ENCODE peak calls at places on chromosomes 2 and 18, in ten cellular contexts. M is prostate gland, H is suprapubic skin, E is breast epithelium, G is HepG2, I is Panc1, U is stomach, X is transverse colon, N is vagina, W is upper lobe of left lung. P is an unnamed sample. For H3K36me3 and H3K9me3, the result is how much of the 10 kb centered on the place peaks cover.

GRCh38 chr2:69022548-69022947 is 9.6 kb downstream of the ANTXR1 start:
- DNase-seq in W (no peak), I (no peak), G (no peak), X (no peak), U (no peak), E (no peak), N (no peak), M (no peak), H (no peak), P (no peak)

GRCh38 chr18:48003426-48004349 is 73.2 kb upstream of the SMAD2 start:
- DNase-seq in N (no peak), E (no peak), I (no peak), X (peak), H (no peak), G (no peak), W (peak), M (no peak), U (peak), P (no peak)

GRCh38 chr2:120741514-120742448 is 6.1 kb downstream of the GLI2 start:
- DNase-seq in I (no peak), W (peak), X (no peak), U (peak), H (no peak), E (no peak), N (no peak), G (no peak), M (no peak), P (no peak)

GRCh38 chr2:155363349-155363888 is 664.9 kb downstream of the KCNJ3 start:
- DNase-seq in I (no peak), G (no peak), N (no peak), U (no peak), W (no peak), X (no peak), H (no peak), E (no peak), M (no peak), P (no peak)

GRCh38 chr18:76988015-76988826 is 144.4 kb downstream of the MBP start:
- DNase-seq in G (no peak), W (peak), I (no peak), M (no peak), N (peak), H (no peak), U (no peak), E (no peak), X (no peak), P (no peak)

GRCh38 chr2:99636432-99637034 is 146.7 kb upstream of the REV1 start:
- DNase-seq in X (no peak), N (peak), E (peak), H (no peak), W (no peak), U (no peak), M (no peak), I (no peak), G (no peak), P (peak)

GRCh38 chr2:63364866-63365265 is 223.4 kb downstream of the WDPCP start:
- DNase-seq in U (no peak), M (no peak), W (no peak), G (peak), X (no peak), N (no peak), E (no peak), I (no peak), H (no peak), P (no peak)

GRCh38 chr2:241379481-241380480 is 23.7 kb downstream of the FARP2 start:
- DNase-seq in N (no peak), U (no peak), E (no peak), W (no peak), G (no peak), X (no peak), I (no peak), H (no peak), M (no peak), P (no peak)

GRCh38 chr2:107747964-107748583 is 78.6 kb upstream of the RGPD4 start:
- DNase-seq in E (no peak), H (no peak), N (no peak), W (no peak), I (no peak), M (no peak), X (no peak), G (no peak), U (no peak), P (no peak)

GRCh38 chr2:98775146-98775988 is 44.4 kb upstream of the MGAT4A start:
- DNase-seq in G (no peak), H (no peak), U (peak), X (no peak), N (no peak), W (no peak), M (peak), E (no peak), I (no peak), P (no peak)

GRCh38 chr2:40041983-40042382 is 262.9 kb upstream of the THUMPD2 start:
- DNase-seq in E (no peak), U (no peak), I (no peak), G (no peak), X (no peak), M (no peak), H (no peak), N (no peak), W (no peak), P (no peak)

GRCh38 chr2:20353597-20353996 is 3.0 kb upstream of the PUM2 start:
- DNase-seq in N (no peak), W (no peak), U (no peak), H (no peak), X (no peak), E (no peak), M (peak), I (no peak), G (no peak), P (no peak)

GRCh38 chr2:151952691-151953456 is 124.7 kb upstream of the ARL5A start:
- DNase-seq in H (no peak), N (no peak), M (no peak), E (no peak), X (no peak), I (no peak), U (no peak), W (no peak), G (no peak), P (no peak)

GRCh38 chr2:8263931-8264330 is 417.9 kb upstream of the ID2 start:
- DNase-seq in M (no peak), I (no peak), G (no peak), W (no peak), H (no peak), E (no peak), N (no peak), X (no peak), U (no peak), P (no peak)

GRCh38 chr2:118014492-118014824 is 588 bp upstream of the CCDC93 start:
- DNase-seq in H (no peak), U (no peak), E (no peak), X (no peak), G (no peak), N (no peak), W (no peak), I (no peak), M (no peak), P (no peak)

GRCh38 chr2:54572636-54573531 is 116.8 kb downstream of the SPTBN1 start:
- DNase-seq in G (no peak), U (no peak), H (no peak), N (no peak), M (no peak), I (no peak), X (no peak), W (no peak), E (no peak), P (no peak)

GRCh38 chr2:236715511-236715961 is 145.9 kb downstream of the ACKR3 start:
- DNase-seq in G (no peak), W (no peak), E (no peak), U (no peak), X (peak), H (no peak), N (no peak), M (no peak), I (no peak), P (no peak)

GRCh38 chr18:67726882-67727281 is 210.4 kb upstream of the DSEL start:
- DNase-seq in E (no peak), M (no peak), W (no peak), U (no peak), X (no peak), G (no peak), I (no peak), N (no peak), H (no peak), P (no peak)

GRCh38 chr2:6864938-6865345 is 765 bp downstream of the CMPK2 start:
- DNase-seq in W (no peak), I (no peak), X (peak), H (no peak), N (no peak), E (no peak), M (no peak), U (peak), G (no peak), P (peak)

GRCh38 chr18:23183356-23184150 is 48.3 kb downstream of the CABLES1 start:
- DNase-seq in I (no peak), X (no peak), E (no peak), N (no peak), W (no peak), M (no peak), U (no peak), H (no peak), G (no peak), P (no peak)

GRCh38 chr2:63735263-63735662 is 106.4 kb upstream of the UGP2 start:
- DNase-seq in U (no peak), X (no peak), I (no peak), E (no peak), H (no peak), G (peak), N (no peak), M (no peak), W (no peak), P (no peak)

GRCh38 chr2:241061275-241061674 is 40.8 kb downstream of the MTERF4 start:
- DNase-seq in M (peak), X (no peak), W (peak), U (no peak), I (no peak), G (no peak), H (no peak), N (peak), E (no peak), P (peak)

GRCh38 chr2:72932805-72933204 is 15.5 kb downstream of the EMX1 start:
- DNase-seq in W (no peak), I (no peak), H (no peak), N (no peak), E (no peak), X (no peak), M (no peak), G (no peak), U (no peak), P (no peak)

GRCh38 chr2:29273704-29274611 is 158.7 kb downstream of the CLIP4 start:
- DNase-seq in I (no peak), M (no peak), N (no peak), G (no peak), X (no peak), E (no peak), H (no peak), U (no peak), W (no peak), P (peak)

GRCh38 chr2:28367667-28368416 is 24.8 kb upstream of the FOSL2 start:
- DNase-seq in G (no peak), W (no peak), N (no peak), U (no peak), I (no peak), E (no peak), H (no peak), M (no peak), X (peak), P (no peak)

GRCh38 chr2:49619804-49620203 is 465.5 kb upstream of the FSHR start:
- DNase-seq in N (no peak), X (no peak), E (no peak), G (peak), M (no peak), W (no peak), H (no peak), U (no peak), I (no peak), P (no peak)

GRCh38 chr18:48342125-48342524 is 67.1 kb downstream of the ZBTB7C start:
- DNase-seq in X (no peak), G (no peak), W (no peak), U (no peak), I (no peak), H (no peak), N (no peak), E (no peak), M (no peak), P (no peak)

GRCh38 chr2:20414806-20415205 is 32.1 kb upstream of the RHOB start:
- DNase-seq in N (peak), M (no peak), I (no peak), G (no peak), H (no peak), E (peak), X (peak), W (peak), U (no peak), P (peak)

GRCh38 chr2:74391209-74391579 is 11.1 kb upstream of the DCTN1 start:
- DNase-seq in X (no peak), N (no peak), I (no peak), M (no peak), G (no peak), U (no peak), W (no peak), E (no peak), H (no peak), P (no peak)

GRCh38 chr2:203583696-203584095 is 48.6 kb upstream of the RAPH1 start:
- DNase-seq in H (no peak), M (no peak), G (no peak), W (peak), X (peak), N (no peak), E (no peak), U (no peak), I (peak), P (no peak)

GRCh38 chr2:173511942-173512341 is 157.3 kb downstream of the CDCA7 start:
- DNase-seq in E (no peak), X (no peak), N (no peak), I (no peak), H (no peak), W (no peak), M (no peak), G (no peak), U (no peak), P (no peak)

GRCh38 chr2:160493227-160494028 is at the start of gene RBMS1:
- DNase-seq in E (peak), M (peak), G (peak), H (peak), N (no peak), I (no peak), W (peak), X (peak), U (peak), P (peak)

GRCh38 chr2:12684471-12684936 is 32.2 kb upstream of the TRIB2 start:
- DNase-seq in H (no peak), M (peak), W (no peak), U (no peak), E (no peak), N (no peak), X (no peak), I (no peak), G (no peak), P (peak)

GRCh38 chr2:154455871-154456270 is 242.6 kb upstream of the KCNJ3 start:
- DNase-seq in U (no peak), X (no peak), M (no peak), H (no peak), G (no peak), N (no peak), W (no peak), E (no peak), I (no peak), P (no peak)

GRCh38 chr2:172090044-172090946 is 5.0 kb downstream of the DLX1 start:
- DNase-seq in W (no peak), U (no peak), H (no peak), G (no peak), N (no peak), I (no peak), M (no peak), E (no peak), X (no peak), P (no peak)

GRCh38 chr2:85431787-85432186 is 13.3 kb downstream of the SH2D6 start:
- DNase-seq in G (no peak), X (no peak), W (no peak), N (no peak), M (no peak), U (no peak), E (no peak), H (no peak), I (no peak), P (no peak)

GRCh38 chr2:47833516-47833968 is 50.6 kb downstream of the MSH6 start:
- DNase-seq in N (no peak), E (no peak), W (no peak), X (no peak), U (no peak), H (no peak), G (no peak), I (no peak), M (no peak), P (no peak)
- H3K36me3 ChIP-seq in N (half or more), E (under half), W (half or more), X (under half), U (half or more), H (half or more), G (half or more), I (under half), M (under half), P (under half)

DNA sequence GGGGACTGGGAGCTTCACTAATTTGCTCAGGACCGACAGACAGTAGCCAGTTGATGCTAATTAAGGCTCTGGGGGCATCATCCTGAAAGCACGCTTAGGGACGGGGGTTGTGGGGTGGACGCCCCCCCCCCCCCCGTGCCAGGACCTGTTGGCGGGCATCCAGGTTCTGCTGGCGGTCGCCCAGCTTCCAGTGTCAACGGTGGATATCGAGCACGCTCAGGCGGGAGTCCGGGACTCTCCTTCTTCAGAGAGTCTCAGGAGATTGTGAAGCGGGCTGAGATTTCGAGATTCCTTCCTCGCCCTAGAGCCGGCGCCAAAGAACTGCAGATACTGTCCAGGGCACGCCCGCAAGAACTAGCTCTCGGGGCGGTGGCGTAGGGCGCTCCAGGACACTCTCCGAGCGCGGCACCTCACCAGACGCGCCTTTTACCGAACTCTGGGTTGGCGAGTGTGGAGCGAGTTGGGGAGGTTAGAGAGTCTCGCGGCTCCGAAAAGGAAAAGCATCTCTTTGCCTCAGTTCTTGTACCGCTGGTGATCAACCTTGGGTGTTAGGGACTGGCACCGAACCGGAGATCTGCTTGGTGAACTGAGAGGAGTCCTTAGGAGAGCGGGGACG is 5.6 kb downstream of the RAX start:
- DNase-seq in H (no peak), I (no peak), E (no peak), N (no peak), W (no peak), M (no peak), G (no peak), U (no peak), X (no peak), P (no peak)
- H3K9me3 ChIP-seq in H (under half), I (under half), E (under half), N (under half), W (under half), M (under half), G (under half), U (under half), X (under half), P (under half)

GRCh38 chr2:219772103-219772502 is 144.7 kb downstream of the SLC4A3 start:
- DNase-seq in M (peak), U (peak), E (no peak), N (no peak), G (no peak), X (no peak), I (no peak), W (no peak), H (no peak), P (no peak)
- TF ChIP-seq POLR2AphosphoS5 in M (peak), U (peak), E (no peak), N (no peak), G (no peak), X (no peak), I (no peak), W (no peak), H (no peak), P (no peak)

GRCh38 chr2:71457123-71457958 is 4.0 kb downstream of the DYSF start:
- DNase-seq in W (no peak), H (no peak), N (no peak), G (no peak), E (no peak), X (no peak), I (no peak), U (no peak), M (no peak), P (no peak)
- H3K36me3 ChIP-seq in W (under half), H (under half), N (under half), G (under half), E (under half), X (under half), I (under half), U (under half), M (under half), P (under half)

DNA sequence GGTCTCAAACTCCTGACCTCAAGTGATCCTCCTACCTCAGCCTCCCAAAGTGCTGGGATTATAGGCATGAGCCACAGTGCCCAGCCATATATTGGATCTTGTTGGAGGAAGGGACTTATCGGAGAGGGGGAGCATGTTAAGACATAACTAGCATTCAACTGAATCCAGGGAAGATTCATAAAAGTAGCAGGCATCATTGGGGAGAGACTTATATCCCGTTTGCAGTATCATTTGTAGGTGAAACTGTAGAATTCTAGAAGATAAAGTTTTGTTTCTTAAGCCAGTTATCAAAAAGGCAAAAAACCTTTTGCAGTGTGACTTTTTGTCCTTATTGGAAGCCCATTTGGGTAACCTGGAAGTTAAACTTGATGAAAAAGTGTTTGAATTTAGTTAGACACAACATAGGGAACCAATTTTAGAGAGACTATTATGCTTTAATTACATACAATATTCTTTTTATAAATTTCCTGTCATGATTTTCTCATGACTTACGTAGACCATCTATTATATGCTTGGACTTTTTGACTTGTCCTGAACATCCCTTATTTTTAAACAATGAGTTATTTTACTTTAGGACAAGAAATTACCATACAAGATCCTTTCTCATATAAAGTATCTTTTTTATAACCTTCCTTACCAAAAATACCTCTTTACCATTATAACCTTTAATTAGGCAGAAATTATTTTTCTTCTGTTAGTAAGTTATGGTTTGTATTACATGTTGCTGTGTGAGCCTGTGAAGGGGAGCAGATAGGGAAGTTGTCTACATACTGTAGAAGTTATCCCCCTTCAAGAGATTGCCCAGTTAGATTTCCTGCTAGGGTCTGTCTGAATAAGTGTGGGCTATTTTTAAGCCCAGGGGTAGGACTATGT is 20.3 kb downstream of the RAB3GAP1 start:
- DNase-seq in H (no peak), X (no peak), G (no peak), I (no peak), E (no peak), M (no peak), N (no peak), W (no peak), U (no peak), P (no peak)
- H3K9me3 ChIP-seq in H (under half), X (under half), G (under half), I (under half), E (under half), M (under half), N (under half), W (under half), U (under half), P (under half)

DNA sequence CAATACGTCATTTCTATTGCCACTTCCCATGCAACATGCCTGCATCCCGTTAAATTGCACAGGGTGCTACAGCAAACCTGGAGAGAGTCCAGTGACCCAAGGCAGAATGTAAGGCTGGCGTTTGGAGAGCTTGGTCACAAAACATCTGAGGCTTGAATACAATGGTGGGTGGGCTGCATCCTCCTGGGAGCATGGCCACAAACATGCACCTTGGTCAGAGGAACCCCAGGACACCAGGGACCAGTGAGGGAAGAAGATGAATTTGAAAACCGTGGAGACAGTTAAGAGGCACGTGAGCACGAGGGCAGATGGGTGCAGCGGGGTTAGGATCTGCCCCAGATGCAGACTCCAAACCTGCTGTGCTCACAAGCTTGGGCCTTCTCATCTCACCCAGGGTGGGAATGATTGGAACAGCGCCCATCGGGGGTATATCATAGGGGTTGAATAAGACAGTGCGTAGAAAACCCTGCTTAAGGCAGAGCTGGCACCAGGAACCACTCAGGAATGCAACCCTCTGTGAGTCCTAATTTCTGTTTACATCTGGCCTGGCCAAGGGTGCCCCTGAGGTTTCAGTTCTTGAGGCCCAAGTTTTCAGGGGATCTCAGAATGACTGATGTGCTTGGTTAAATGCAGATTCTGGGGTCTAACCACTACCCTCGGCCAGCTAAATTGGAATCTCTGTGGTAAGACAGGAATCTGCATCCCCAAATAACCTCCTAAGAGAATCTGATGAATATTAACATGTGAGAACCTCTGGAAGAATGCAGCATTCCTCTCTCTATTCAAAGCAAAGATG is 97.2 kb downstream of the ARL4C start:
- DNase-seq in W (no peak), U (no peak), E (no peak), N (no peak), H (no peak), G (no peak), X (no peak), I (no peak), M (no peak), P (no peak)
- TF ChIP-seq POLR2AphosphoS5 in W (no peak), U (no peak), E (no peak), N (no peak), H (no peak), G (no peak), X (no peak), I (no peak), M (no peak), P (no peak)

P was measured in sigmoid colon.